ENCODE peak calls at places on chromosome 13, in ten cellular contexts. C is caudate nucleus, J is endodermal cell, T is iPS-NIHi11, W is colonic mucosa, Z is lower lobe of right lung, N is GDM1, E is nucleus accumbens, P is A549, M is HT1080. D is an unnamed sample.
A peak's percentile ranks its signal among the peaks of the same experiment; 100 is the strongest.

GRCh38 chr13:92413452-92413851 is 813.2 kb upstream of the GPC6 start:
- DNase-seq in P (no peak), M (no peak), T (no peak), W (no peak), N (no peak), C (no peak), J (no peak), Z (no peak), E (no peak), D (no peak)

GRCh38 chr13:36848228-36848982 is 29.4 kb downstream of the RFXAP start:
- DNase-seq in C (no peak), Z (no peak), W (no peak), P (no peak), T (no peak), N (no peak), J (peak; percentile 60), E (no peak), M (peak; percentile 28), D (peak; percentile 13)

GRCh38 chr13:97719759-97720158 is 233.7 kb upstream of the IPO5 start:
- DNase-seq in W (no peak), P (no peak), Z (no peak), E (no peak), N (no peak), M (peak; percentile 39), T (no peak), C (no peak), J (no peak), D (no peak)

GRCh38 chr13:29165840-29166239 is 345.7 kb downstream of the MTUS2 start:
- DNase-seq in C (no peak), Z (no peak), T (no peak), N (no peak), J (no peak), E (no peak), P (no peak), W (no peak), M (peak; percentile 81), D (no peak)

GRCh38 chr13:78806457-78806856 is 147.5 kb upstream of the OBI1 start:
- DNase-seq in T (no peak), E (no peak), C (no peak), J (no peak), P (peak; percentile 1), M (no peak), Z (no peak), W (no peak), N (no peak), D (no peak)

GRCh38 chr13:99663185-99663825 is 162.0 kb downstream of the TM9SF2 start:
- DNase-seq in C (no peak), E (no peak), T (no peak), M (no peak), Z (no peak), P (no peak), W (no peak), N (no peak), J (no peak), D (peak; percentile 87)

GRCh38 chr13:41268764-41269163 is 5.4 kb upstream of the MTRF1 start:
- DNase-seq in C (no peak), P (no peak), J (no peak), N (no peak), E (no peak), M (peak; percentile 17), Z (no peak), W (no peak), T (no peak), D (no peak)

GRCh38 chr13:25806304-25806974 is 245.4 kb downstream of the SHISA2 start:
- DNase-seq in M (peak; percentile 66), P (no peak), J (no peak), Z (no peak), T (no peak), C (no peak), W (no peak), N (no peak), E (no peak), D (no peak)

GRCh38 chr13:91747164-91747563 is 348.7 kb downstream of the GPC5 start:
- DNase-seq in W (no peak), J (no peak), E (no peak), Z (no peak), C (peak; percentile 6), P (no peak), M (no peak), N (no peak), T (no peak), D (no peak)

GRCh38 chr13:67278230-67278629 is 48.1 kb upstream of the PCDH9 start:
- DNase-seq in E (no peak), C (no peak), Z (no peak), W (no peak), M (peak; percentile 66), J (no peak), P (no peak), N (no peak), T (no peak), D (no peak)

GRCh38 chr13:77448689-77449088 is 86.8 kb upstream of the SCEL start:
- DNase-seq in C (no peak), T (peak; percentile 10), M (peak; percentile 13), Z (peak; percentile 47), W (no peak), J (peak; percentile 61), N (no peak), P (no peak), E (no peak), D (no peak)

GRCh38 chr13:99288069-99288468 is 19.1 kb downstream of the GPR183 start:
- DNase-seq in W (no peak), P (no peak), N (no peak), T (no peak), C (no peak), M (no peak), Z (no peak), E (no peak), J (no peak), D (no peak)

GRCh38 chr13:27339299-27339698 is 68.7 kb downstream of the RASL11A start:
- DNase-seq in P (peak; percentile 37), C (no peak), W (peak; percentile 38), Z (no peak), J (peak; percentile 92), T (peak; percentile 64), E (no peak), M (peak; percentile 70), N (peak; percentile 51), D (no peak)

GRCh38 chr13:89053418-89053817 is 1382.2 kb downstream of the SLITRK5 start:
- DNase-seq in P (no peak), N (no peak), J (no peak), T (no peak), C (no peak), M (no peak), W (no peak), E (no peak), Z (no peak), D (no peak)

GRCh38 chr13:50208826-50209335 is 193.6 kb downstream of the KCNRG start:
- DNase-seq in P (peak; percentile 37), E (no peak), Z (peak; percentile 75), M (peak; percentile 77), N (peak; percentile 87), C (peak; percentile 23), J (peak; percentile 86), T (peak; percentile 62), W (peak; percentile 24), D (no peak)

GRCh38 chr13:51645154-51645650 is 60.9 kb downstream of the WDFY2 start:
- DNase-seq in Z (no peak), M (peak; percentile 45), P (no peak), W (no peak), J (no peak), E (no peak), C (peak; percentile 49), N (no peak), T (no peak), D (peak; percentile 33)

GRCh38 chr13:89287381-89287780 is 1616.2 kb downstream of the SLITRK5 start:
- DNase-seq in N (no peak), M (no peak), T (no peak), P (no peak), J (no peak), Z (no peak), E (no peak), W (no peak), C (no peak), D (no peak)

GRCh38 chr13:95300625-95301134 is 571 bp downstream of the ABCC4 start:
- DNase-seq in N (no peak), C (peak; percentile 10), E (peak; percentile 33), P (peak; percentile 66), Z (peak; percentile 76), J (peak; percentile 73), W (peak; percentile 61), T (peak; percentile 61), M (peak; percentile 53), D (peak; percentile 72)

GRCh38 chr13:103634066-103634465 is 567.8 kb upstream of the SLC10A2 start:
- DNase-seq in T (no peak), E (no peak), W (no peak), M (no peak), Z (no peak), P (no peak), C (no peak), N (no peak), J (no peak), D (no peak)

GRCh38 chr13:48849515-48849914 is 126.2 kb upstream of the FNDC3A start:
- DNase-seq in T (no peak), M (no peak), W (no peak), J (no peak), Z (no peak), P (no peak), C (peak; percentile 45), E (no peak), N (no peak), D (no peak)

GRCh38 chr13:112954488-112955270 is 14.3 kb upstream of the MCF2L start:
- DNase-seq in T (no peak), C (no peak), Z (no peak), P (no peak), M (no peak), E (no peak), J (peak; percentile 27), N (no peak), W (no peak), D (peak; percentile 51)